ENCODE peak calls at places on chromosomes 4 and X, in seven cellular contexts. One of them, this sample, is unnamed.

GRCh38 chr4:6992728-6993655 is 50.2 kb upstream of the TADA2B start:
- DNase-seq in ELF-1: no peak
- DNase-seq in substantia nigra: no peak
- DNase-seq in pons: no peak
- DNase-seq in NCI-H1930: no peak
- DNase-seq in activated T-cell treated with anti-CD3 and anti-CD28 coated beads, Interleukin-2, amount 50 U/mL, for 72 hours: no peak
- DNase-seq in dermis blood vessel endothelial cell: no peak
- DNase-seq in this sample: no peak

GRCh38 chr4:141458501-141458900 is 177.9 kb upstream of the IL15 start:
- DNase-seq in NCI-H1930: no peak
- DNase-seq in substantia nigra: no peak
- DNase-seq in pons: no peak
- DNase-seq in ELF-1: no peak
- DNase-seq in dermis blood vessel endothelial cell: no peak
- DNase-seq in activated T-cell treated with anti-CD3 and anti-CD28 coated beads, Interleukin-2, amount 50 U/mL, for 72 hours: no peak
- DNase-seq in this sample: no peak

GRCh38 chr4:85715996-85716737 is 241.2 kb downstream of the ARHGAP24 start:
- DNase-seq in activated T-cell treated with anti-CD3 and anti-CD28 coated beads, Interleukin-2, amount 50 U/mL, for 72 hours: no peak
- DNase-seq in substantia nigra: no peak
- DNase-seq in NCI-H1930: no peak
- DNase-seq in pons: no peak
- DNase-seq in ELF-1: no peak
- DNase-seq in dermis blood vessel endothelial cell: no peak
- DNase-seq in this sample: no peak

GRCh38 chr4:81913427-81913878 is 441.7 kb upstream of the RASGEF1B start:
- DNase-seq in NCI-H1930: no peak
- DNase-seq in substantia nigra: peak; percentile 1
- DNase-seq in ELF-1: peak; percentile 89
- DNase-seq in pons: peak; percentile 42
- DNase-seq in activated T-cell treated with anti-CD3 and anti-CD28 coated beads, Interleukin-2, amount 50 U/mL, for 72 hours: peak; percentile 67
- DNase-seq in dermis blood vessel endothelial cell: peak; percentile 40
- DNase-seq in this sample: peak; percentile 89

GRCh38 chr4:52751349-52751911 is at the start of gene ERVMER34-1:
- DNase-seq in NCI-H1930: peak; percentile 76
- DNase-seq in pons: no peak
- DNase-seq in substantia nigra: no peak
- DNase-seq in activated T-cell treated with anti-CD3 and anti-CD28 coated beads, Interleukin-2, amount 50 U/mL, for 72 hours: no peak
- DNase-seq in ELF-1: peak; percentile 88
- DNase-seq in dermis blood vessel endothelial cell: peak; percentile 48
- DNase-seq in this sample: peak; percentile 72

GRCh38 chrX:39953879-39954278 is 143.9 kb downstream of the BCOR start:
- DNase-seq in dermis blood vessel endothelial cell: peak; percentile 29
- DNase-seq in pons: no peak
- DNase-seq in activated T-cell treated with anti-CD3 and anti-CD28 coated beads, Interleukin-2, amount 50 U/mL, for 72 hours: no peak
- DNase-seq in NCI-H1930: no peak
- DNase-seq in ELF-1: peak; percentile 64
- DNase-seq in substantia nigra: no peak
- DNase-seq in this sample: no peak

GRCh38 chrX:42106556-42106955 is 183.2 kb upstream of the CASK start:
- DNase-seq in substantia nigra: no peak
- DNase-seq in dermis blood vessel endothelial cell: no peak
- DNase-seq in pons: no peak
- DNase-seq in ELF-1: no peak
- DNase-seq in activated T-cell treated with anti-CD3 and anti-CD28 coated beads, Interleukin-2, amount 50 U/mL, for 72 hours: no peak
- DNase-seq in NCI-H1930: no peak
- DNase-seq in this sample: no peak

GRCh38 chr4:153788419-153789276 is at the start of gene SFRP2:
- DNase-seq in substantia nigra: no peak
- DNase-seq in pons: no peak
- DNase-seq in ELF-1: peak; percentile 86
- DNase-seq in activated T-cell treated with anti-CD3 and anti-CD28 coated beads, Interleukin-2, amount 50 U/mL, for 72 hours: no peak
- DNase-seq in dermis blood vessel endothelial cell: peak; percentile 10
- DNase-seq in NCI-H1930: no peak
- DNase-seq in this sample: peak; percentile 94